ENCODE peak calls at places on chromosomes 2 and 18, in six cellular contexts. R, X, Z, M, E and N are unnamed samples.

GRCh38 chr18:76697441-76697901 is 124.9 kb upstream of the ZNF236 start:
- DNase-seq in E (peak; percentile 41), M (peak; percentile 29), X (no peak), Z (peak; percentile 29), R (no peak), N (no peak)

GRCh38 chr2:228522276-228522675 is 340.8 kb upstream of the SPHKAP start:
- DNase-seq in R (no peak), X (no peak), M (no peak), Z (no peak), E (no peak), N (no peak)

GRCh38 chr2:223613017-223613950 is 11.1 kb upstream of the SCG2 start:
- DNase-seq in R (peak; percentile 82), E (peak; percentile 41), Z (peak; percentile 98), M (peak; percentile 99), X (no peak), N (peak; percentile 61)

GRCh38 chr18:10006261-10006903 is 92.6 kb downstream of the VAPA start:
- DNase-seq in X (no peak), E (no peak), R (peak; percentile 8), Z (peak; percentile 70), M (peak; percentile 59), N (peak; percentile 50)

GRCh38 chr2:100230754-100231153 is 88.4 kb upstream of the AFF3 start:
- DNase-seq in E (no peak), R (no peak), X (no peak), Z (no peak), M (no peak), N (no peak)

GRCh38 chr2:133331437-133331836 is 236.8 kb downstream of the NCKAP5 start:
- DNase-seq in Z (no peak), X (no peak), R (peak; percentile 40), M (no peak), E (no peak), N (no peak)

GRCh38 chr2:159855153-159856140 is 57.4 kb upstream of the CD302 start:
- DNase-seq in R (no peak), Z (peak; percentile 66), X (no peak), E (no peak), M (peak; percentile 66), N (peak; percentile 14)

GRCh38 chr2:111168528-111168929 is 47.8 kb downstream of the BCL2L11 start:
- DNase-seq in M (peak; percentile 59), R (no peak), X (peak; percentile 57), E (no peak), Z (peak; percentile 58), N (peak; percentile 68)

GRCh38 chr2:182248898-182249297 is 177.9 kb downstream of the PDE1A start:
- DNase-seq in E (no peak), R (no peak), X (no peak), Z (no peak), M (no peak), N (no peak)

GRCh38 chr2:33153008-33153407 is 206.3 kb downstream of the LTBP1 start:
- DNase-seq in R (no peak), M (peak; percentile 82), E (no peak), Z (peak; percentile 67), X (no peak), N (no peak)

GRCh38 chr2:191144217-191144616 is 6.6 kb downstream of the STAT4 start:
- DNase-seq in M (no peak), X (no peak), Z (no peak), R (no peak), E (no peak), N (no peak)

GRCh38 chr2:216134958-216135541 is 25.9 kb downstream of the XRCC5 start:
- DNase-seq in M (no peak), X (no peak), Z (no peak), E (no peak), R (no peak), N (no peak)

GRCh38 chr18:45619062-45619825 is 4.0 kb downstream of the SLC14A2 start:
- DNase-seq in R (no peak), X (no peak), M (no peak), E (no peak), Z (peak; percentile 42), N (no peak)

GRCh38 chr2:70960833-70961647 is 17.4 kb upstream of the ANKRD53 start:
- DNase-seq in M (no peak), R (no peak), X (no peak), Z (no peak), E (no peak), N (no peak)

GRCh38 chr2:70854416-70854815 is 18.8 kb upstream of the CD207 start:
- DNase-seq in R (no peak), Z (no peak), E (no peak), X (no peak), M (no peak), N (no peak)

GRCh38 chr2:238499731-238500570 is 73.2 kb downstream of the ASB1 start:
- DNase-seq in M (no peak), Z (no peak), X (no peak), E (no peak), R (no peak), N (no peak)

GRCh38 chr2:99404800-99405669 is 67.8 kb downstream of the EIF5B start:
- DNase-seq in R (no peak), E (no peak), Z (no peak), X (no peak), M (no peak), N (no peak)

GRCh38 chr2:239362497-239362896 is 38.3 kb downstream of the HDAC4 start:
- DNase-seq in R (no peak), Z (no peak), M (no peak), E (no peak), X (no peak), N (no peak)

GRCh38 chr2:15826273-15826717 is 114.1 kb upstream of the MYCN start:
- DNase-seq in R (no peak), X (no peak), M (no peak), Z (no peak), E (no peak), N (no peak)

GRCh38 chr2:197828464-197829135 is 24.2 kb downstream of the PLCL1 start:
- DNase-seq in R (no peak), X (no peak), E (no peak), M (peak; percentile 89), Z (peak; percentile 77), N (no peak)

GRCh38 chr2:177483531-177483930 is 91.0 kb downstream of the AGPS start:
- DNase-seq in X (no peak), E (no peak), Z (no peak), M (no peak), R (no peak), N (no peak)

GRCh38 chr2:10382313-10383061 is 65.6 kb downstream of the ODC1 start:
- DNase-seq in R (no peak), X (no peak), M (peak; percentile 11), E (peak; percentile 55), Z (no peak), N (peak; percentile 98)

GRCh38 chr2:119678021-119678656 is 862 bp upstream of the TMEM177 start:
- DNase-seq in M (no peak), Z (no peak), X (no peak), E (no peak), R (peak; percentile 24), N (no peak)

GRCh38 chr18:55415258-55415871 is 172.6 kb downstream of the TCF4 start:
- DNase-seq in R (peak; percentile 74), M (peak; percentile 93), E (peak; percentile 81), Z (peak; percentile 93), X (peak; percentile 61), N (peak; percentile 74)

GRCh38 chr2:27583390-27583915 is 611 bp downstream of the ZNF512 start:
- DNase-seq in Z (peak; percentile 16), X (no peak), M (peak; percentile 23), E (no peak), R (no peak), N (peak; percentile 56)

GRCh38 chr2:46260305-46260704 is 36.9 kb upstream of the EPAS1 start:
- DNase-seq in R (no peak), Z (no peak), E (no peak), X (no peak), M (no peak), N (no peak)

GRCh38 chr2:9335322-9335754 is 88.0 kb downstream of the ITGB1BP1 start:
- DNase-seq in R (no peak), E (no peak), M (no peak), X (no peak), Z (no peak), N (no peak)

GRCh38 chr2:165009466-165009865 is 54.1 kb upstream of the SLC38A11 start:
- DNase-seq in X (no peak), E (no peak), R (no peak), Z (no peak), M (no peak), N (no peak)